ENCODE peak calls at places on chromosome 19, in nine cellular contexts. H is foreskin fibroblast, V is fibroblast of villous mesenchyme, A is cardiac muscle cell, I is uterus, B is GM13976, O is AG04449, Q is Calu3, K is AG04450. L is an unnamed sample.

GRCh38 chr19:35368378-35368777 is 2.5 kb upstream of the GPR42 start:
- DNase-seq in A (no peak), K (no peak), I (no peak), V (no peak), O (no peak), H (no peak), Q (no peak), B (no peak), L (no peak)

GRCh38 chr19:1651548-1652394 is 644 bp downstream of the TCF3 start:
- DNase-seq in K (no peak), O (no peak), H (peak; percentile 35), I (peak; percentile 44), B (no peak), V (peak; percentile 55), Q (no peak), A (peak; percentile 39), L (peak; percentile 60)

GRCh38 chr19:4575978-4576933 is 16.8 kb upstream of the SEMA6B start:
- DNase-seq in H (no peak), V (peak; percentile 54), Q (peak; percentile 72), K (no peak), A (peak; percentile 81), B (peak; percentile 85), I (peak; percentile 46), O (no peak), L (peak; percentile 73)

GRCh38 chr19:45547965-45548609 is 36.5 kb downstream of the OPA3 start:
- DNase-seq in H (peak; percentile 67), K (no peak), V (peak; percentile 58), Q (no peak), O (no peak), B (no peak), A (peak; percentile 29), I (no peak), L (peak; percentile 81)

GRCh38 chr19:47315125-47315821 is 5.6 kb downstream of the C5AR1 start:
- DNase-seq in B (no peak), Q (peak; percentile 87), V (peak; percentile 96), H (peak; percentile 96), A (peak; percentile 94), O (peak; percentile 44), I (peak; percentile 42), K (peak; percentile 77), L (no peak)

GRCh38 chr19:45908956-45909355 is 5.6 kb downstream of the NANOS2 start:
- DNase-seq in A (no peak), V (no peak), I (no peak), H (no peak), K (no peak), Q (no peak), O (no peak), B (no peak), L (no peak)

GRCh38 chr19:5186293-5187050 is 154.1 kb downstream of the PTPRS start:
- DNase-seq in A (peak; percentile 52), I (no peak), H (peak; percentile 75), O (peak; percentile 44), B (no peak), K (no peak), Q (no peak), V (peak; percentile 33), L (no peak)

GRCh38 chr19:11535792-11536595 is 2.7 kb upstream of the CNN1 start:
- DNase-seq in Q (peak; percentile 90), V (peak; percentile 91), I (peak; percentile 94), B (peak; percentile 98), O (no peak), H (peak; percentile 88), K (peak; percentile 70), A (peak; percentile 94), L (peak; percentile 94)

GRCh38 chr19:6233827-6234511 is 45.8 kb downstream of the MLLT1 start:
- DNase-seq in B (no peak), A (peak; percentile 59), V (no peak), K (no peak), H (no peak), O (no peak), I (peak; percentile 39), Q (no peak), L (no peak)

GRCh38 chr19:10403137-10404021 is at the start of gene CDC37:
- DNase-seq in K (peak; percentile 91), O (peak; percentile 63), B (peak; percentile 99), A (peak; percentile 98), I (peak; percentile 98), Q (peak; percentile 95), V (peak; percentile 97), H (peak; percentile 96), L (peak; percentile 99)
- TF ChIP-seq CTCF in K (no peak), O (no peak), B (no peak), A (no peak), I (no peak), Q (no peak), V (no peak), H (no peak), L (no peak)

GRCh38 chr19:48873476-48874308 is 1.5 kb downstream of the PPP1R15A start:
- DNase-seq in B (no peak), Q (no peak), H (no peak), K (no peak), V (peak; percentile 42), A (peak; percentile 56), O (no peak), I (no peak), L (no peak)
- TF ChIP-seq CTCF in B (no peak), Q (no peak), H (no peak), K (no peak), V (no peak), A (no peak), O (no peak), I (no peak), L (no peak)

GRCh38 chr19:33024398-33024797 is 40.3 kb downstream of the RHPN2 start:
- DNase-seq in H (no peak), V (no peak), K (no peak), B (no peak), I (no peak), Q (no peak), O (no peak), A (no peak), L (no peak)

GRCh38 chr19:33022472-33023116 is 42.1 kb downstream of the RHPN2 start:
- DNase-seq in Q (no peak), K (no peak), I (no peak), V (no peak), O (no peak), H (no peak), A (no peak), B (no peak), L (no peak)
- TF ChIP-seq CTCF in Q (no peak), K (no peak), I (no peak), V (no peak), O (no peak), H (no peak), A (no peak), B (no peak), L (no peak)

GRCh38 chr19:55502197-55502952 is 14.1 kb downstream of the SSC5D start:
- DNase-seq in A (no peak), Q (no peak), B (no peak), V (no peak), H (no peak), K (no peak), I (no peak), O (no peak), L (no peak)

GRCh38 chr19:55504981-55505380 is 16.7 kb downstream of the SSC5D start:
- DNase-seq in V (no peak), A (no peak), B (no peak), O (no peak), I (no peak), H (no peak), Q (no peak), K (no peak), L (no peak)

GRCh38 chr19:55500368-55500952 is 12.2 kb downstream of the SSC5D start:
- DNase-seq in H (no peak), O (no peak), B (no peak), Q (no peak), V (no peak), I (no peak), K (no peak), A (no peak), L (no peak)

GRCh38 chr19:55503447-55504251 is 15.4 kb downstream of the SSC5D start:
- DNase-seq in I (peak; percentile 92), V (peak; percentile 90), A (peak; percentile 93), Q (peak; percentile 92), O (no peak), H (peak; percentile 83), B (peak; percentile 99), K (peak; percentile 80), L (peak; percentile 92)

DNA sequence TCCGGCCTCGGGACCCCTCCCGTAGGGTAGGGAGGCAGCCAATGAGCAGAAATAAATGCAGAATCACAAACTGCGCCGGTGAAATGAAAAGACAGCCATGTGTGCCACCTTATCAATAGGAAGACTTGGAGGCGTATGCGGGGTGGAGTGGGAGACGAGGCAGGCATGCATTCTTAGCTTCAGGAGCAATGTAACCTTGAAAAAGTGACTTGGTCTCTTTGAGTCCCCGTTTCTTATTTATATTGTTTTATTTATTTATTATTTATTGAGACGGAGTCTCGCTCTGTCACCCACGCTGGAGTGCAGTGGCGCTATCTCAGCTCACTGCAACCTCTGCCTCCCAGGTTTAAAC is 16.0 kb downstream of the SSC5D start:
- DNase-seq in O (no peak), I (no peak), A (no peak), Q (no peak), H (no peak), K (no peak), B (no peak), V (no peak), L (no peak)
- TF ChIP-seq CTCF in O (no peak), I (no peak), A (no peak), Q (no peak), H (no peak), K (no peak), B (no peak), V (no peak), L (no peak)